ENCODE peak calls at places on chromosomes 11 and 22, in nine cellular contexts. Q is spleen, J is HCT116, P is A549, F is tibial nerve, S is upper lobe of left lung, H is transverse colon, I is adrenal gland, T is testis. U is an unnamed sample. For H3K9me3, the result is how much of the 10 kb centered on the place peaks cover.

GRCh38 chr22:30502153-30502552 is 3.3 kb downstream of the SEC14L4 start:
- DNase-seq in Q (no peak), J (no peak), P (no peak), F (no peak), S (no peak), H (no peak), I (no peak), T (no peak), U (no peak)

GRCh38 chr11:45100338-45100737 is 46.1 kb upstream of the PRDM11 start:
- DNase-seq in Q (no peak), J (no peak), P (peak), F (peak), S (no peak), H (no peak), I (no peak), T (no peak), U (no peak)

GRCh38 chr11:2363130-2363529 is 14.0 kb upstream of the CD81 start:
- DNase-seq in Q (no peak), J (no peak), P (no peak), F (no peak), S (no peak), H (no peak), I (no peak), T (no peak), U (no peak)

GRCh38 chr11:80462211-80462610 is 1021.4 kb upstream of the TENM4 start:
- DNase-seq in Q (no peak), J (no peak), P (no peak), F (no peak), S (no peak), H (no peak), I (no peak), T (no peak), U (no peak)

GRCh38 chr11:17513853-17514252 is 30.4 kb downstream of the USH1C start:
- DNase-seq in Q (no peak), J (no peak), P (no peak), F (no peak), S (no peak), H (no peak), I (no peak), T (no peak), U (no peak)

GRCh38 chr11:91986218-91986617 is 238.4 kb upstream of the FAT3 start:
- DNase-seq in Q (no peak), J (no peak), P (no peak), F (no peak), S (no peak), H (no peak), I (no peak), T (no peak), U (no peak)

GRCh38 chr22:23020659-23021293 is 49.5 kb upstream of the GNAZ start:
- DNase-seq in Q (no peak), J (no peak), P (no peak), F (no peak), S (no peak), H (no peak), I (no peak), T (no peak), U (no peak)

GRCh38 chr11:66543263-66544107 is 2.4 kb downstream of the ZDHHC24 start:
- DNase-seq in Q (peak), J (no peak), P (no peak), F (no peak), S (peak), H (peak), I (peak), T (peak), U (peak)

GRCh38 chr11:70420008-70420464 is 21.7 kb downstream of the CTTN start:
- DNase-seq in Q (no peak), J (no peak), P (no peak), F (no peak), S (no peak), H (no peak), I (no peak), T (no peak), U (no peak)

GRCh38 chr11:44568358-44568705 is 2.9 kb downstream of the CD82 start:
- DNase-seq in Q (no peak), J (no peak), P (no peak), F (no peak), S (no peak), H (no peak), I (no peak), T (no peak), U (no peak)

GRCh38 chr11:13260196-13260962 is 17.2 kb upstream of the BMAL1 start:
- DNase-seq in Q (no peak), J (no peak), P (no peak), F (no peak), S (no peak), H (no peak), I (no peak), T (no peak), U (no peak)

GRCh38 chr11:3942160-3942955 is 86.9 kb downstream of the STIM1 start:
- DNase-seq in Q (no peak), J (no peak), P (no peak), F (no peak), S (no peak), H (no peak), I (no peak), T (no peak), U (no peak)

GRCh38 chr22:50145741-50146439 is 24.6 kb upstream of the PANX2 start:
- DNase-seq in Q (no peak), J (no peak), P (no peak), F (no peak), S (peak), H (no peak), I (no peak), T (no peak), U (peak)

GRCh38 chr11:20407344-20407743 is 19.8 kb downstream of the PRMT3 start:
- DNase-seq in Q (no peak), J (no peak), P (no peak), F (no peak), S (no peak), H (no peak), I (no peak), T (no peak), U (no peak)

GRCh38 chr11:61627831-61628753 is 47.2 kb upstream of the SYT7 start:
- DNase-seq in Q (no peak), J (peak), P (peak), F (peak), S (peak), H (peak), I (peak), T (peak), U (peak)

GRCh38 chr11:112355726-112356125 is 95.1 kb upstream of the PLET1 start:
- DNase-seq in Q (no peak), J (peak), P (peak), F (no peak), S (no peak), H (no peak), I (peak), T (peak), U (peak)

GRCh38 chr11:130369141-130369691 is 54.5 kb upstream of the ZBTB44 start:
- DNase-seq in Q (no peak), J (no peak), P (no peak), F (no peak), S (no peak), H (no peak), I (no peak), T (no peak), U (no peak)

GRCh38 chr11:70854891-70855556 is 397.4 kb downstream of the SHANK2 start:
- DNase-seq in Q (no peak), J (no peak), P (no peak), F (no peak), S (no peak), H (no peak), I (no peak), T (no peak), U (no peak)

GRCh38 chr11:96794152-96794551 is 404.3 kb downstream of the JRKL start:
- DNase-seq in Q (no peak), J (no peak), P (no peak), F (no peak), S (no peak), H (no peak), I (no peak), T (no peak), U (no peak)

GRCh38 chr11:103985041-103985440 is 51.4 kb upstream of the DDI1 start:
- DNase-seq in Q (no peak), J (no peak), P (no peak), F (no peak), S (no peak), H (no peak), I (no peak), T (no peak), U (no peak)

GRCh38 chr11:73866586-73866996 is 10.1 kb downstream of the COA4 start:
- DNase-seq in Q (no peak), J (peak), P (peak), F (no peak), S (no peak), H (peak), I (peak), T (no peak), U (peak)

GRCh38 chr11:1073261-1073724 is 1.4 kb upstream of the MUC2 start:
- DNase-seq in Q (peak), J (peak), P (peak), F (no peak), S (peak), H (peak), I (no peak), T (peak), U (peak)

GRCh38 chr22:34885852-34886251 is 180.1 kb upstream of the ISX start:
- DNase-seq in Q (no peak), J (no peak), P (no peak), F (no peak), S (no peak), H (no peak), I (no peak), T (no peak), U (no peak)

GRCh38 chr11:13073119-13073981 is 64.2 kb downstream of the RASSF10 start:
- DNase-seq in Q (no peak), J (peak), P (peak), F (no peak), S (peak), H (no peak), I (no peak), T (no peak), U (no peak)

GRCh38 chr22:45308624-45309421 is 911 bp upstream of the FAM118A start:
- DNase-seq in Q (peak), J (peak), P (no peak), F (no peak), S (no peak), H (peak), I (peak), T (no peak), U (no peak)

GRCh38 chr11:114354076-114354475 is 46.2 kb downstream of the C11orf71 start:
- DNase-seq in Q (no peak), J (no peak), P (peak), F (no peak), S (no peak), H (no peak), I (no peak), T (no peak), U (no peak)

GRCh38 chr11:133892584-133893380 is 47.5 kb upstream of the SPATA19 start:
- DNase-seq in Q (no peak), J (no peak), P (no peak), F (no peak), S (peak), H (no peak), I (peak), T (peak), U (no peak)

GRCh38 chr11:87722756-87723599 is 452.3 kb downstream of the RAB38 start:
- DNase-seq in Q (no peak), J (no peak), P (peak), F (no peak), S (no peak), H (peak), I (no peak), T (peak), U (no peak)

GRCh38 chr22:48851933-48852549 is 975.6 kb downstream of the BRD1 start:
- DNase-seq in Q (peak), J (no peak), P (no peak), F (no peak), S (no peak), H (no peak), I (no peak), T (no peak), U (no peak)
- H3K9me3 ChIP-seq in Q (under half), J (under half), P (under half), F (under half), S (under half), H (under half), I (under half), T (under half), U (under half)

GRCh38 chr22:38982008-38982927 is at the start of gene APOBEC3B:
- DNase-seq in Q (peak), J (peak), P (peak), F (peak), S (no peak), H (peak), I (peak), T (peak), U (peak)
- TF ChIP-seq POLR2A in Q (no peak), J (no peak), P (no peak), F (no peak), S (no peak), H (peak), I (no peak), T (no peak), U (peak)

DNA sequence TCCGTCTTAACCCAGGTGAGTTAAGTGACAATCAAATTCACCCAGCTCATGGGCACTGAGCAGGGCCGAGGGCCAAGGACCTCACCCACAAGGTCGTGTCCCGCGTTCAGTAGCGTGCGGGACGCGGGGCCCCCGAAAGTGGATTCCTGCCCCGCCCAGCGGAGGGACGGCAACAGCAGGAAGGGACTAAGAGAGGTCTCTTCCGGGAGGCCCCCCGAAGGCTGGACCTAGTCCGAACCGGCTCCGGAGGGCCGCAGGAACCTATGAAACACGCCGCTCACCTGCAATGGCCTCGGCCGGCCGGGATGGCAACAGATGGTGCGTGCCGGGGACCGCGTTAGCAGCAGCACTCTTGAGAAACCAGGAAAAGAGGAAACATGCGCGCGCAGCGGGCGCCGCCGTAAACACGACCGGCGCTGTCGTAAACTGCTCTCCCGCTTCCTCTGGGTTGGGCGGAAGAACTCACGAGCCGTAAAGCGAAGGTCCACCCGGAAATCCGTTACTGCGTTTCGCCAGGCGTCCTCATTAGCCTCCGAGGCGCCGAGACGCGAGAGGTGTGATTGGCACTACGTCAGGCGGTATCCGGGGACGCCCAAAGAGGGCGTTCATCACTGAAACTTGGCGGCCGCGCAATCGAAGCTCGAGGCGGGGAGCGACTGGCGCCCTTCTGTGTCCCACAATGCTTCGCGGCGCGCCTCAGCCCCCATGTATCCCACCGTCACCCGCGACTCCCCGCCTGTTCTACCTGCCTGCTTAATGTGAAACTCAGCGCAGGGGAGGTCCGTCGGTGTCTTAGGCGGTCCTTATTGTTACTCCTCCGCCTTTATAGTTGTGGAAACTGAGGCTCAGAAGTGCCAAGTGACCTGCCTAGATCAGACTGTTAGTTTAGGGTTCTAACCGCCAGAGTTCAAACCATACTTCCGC is at the start of gene EIF3D:
- DNase-seq in Q (peak), J (peak), P (peak), F (peak), S (peak), H (peak), I (peak), T (peak), U (peak)
- TF ChIP-seq CTCF in Q (peak), J (no peak), P (no peak), F (no peak), S (peak), H (no peak), I (peak), T (no peak), U (peak)

GRCh38 chr22:36611241-36611976 is 82.4 kb upstream of the EIF3D start:
- DNase-seq in Q (no peak), J (no peak), P (no peak), F (no peak), S (no peak), H (no peak), I (no peak), T (no peak), U (no peak)

GRCh38 chr22:36612458-36612857 is 83.5 kb upstream of the EIF3D start:
- DNase-seq in Q (no peak), J (no peak), P (no peak), F (no peak), S (no peak), H (no peak), I (no peak), T (no peak), U (no peak)

GRCh38 chr22:36610567-36610966 is 81.6 kb upstream of the EIF3D start:
- DNase-seq in Q (no peak), J (no peak), P (no peak), F (no peak), S (no peak), H (no peak), I (no peak), T (no peak), U (no peak)

GRCh38 chr22:36616682-36617081 is 86.9 kb downstream of the CACNG2 start:
- DNase-seq in Q (no peak), J (no peak), P (no peak), F (no peak), S (no peak), H (no peak), I (no peak), T (no peak), U (no peak)

GRCh38 chr22:36613958-36614357 is 85.0 kb upstream of the EIF3D start:
- DNase-seq in Q (no peak), J (no peak), P (peak), F (no peak), S (no peak), H (no peak), I (no peak), T (no peak), U (no peak)
- H3K9me3 ChIP-seq in Q (under half), J (under half), P (under half), F (under half), S (under half), H (under half), I (under half), T (under half), U (under half)

GRCh38 chr11:69010964-69011623 is 2.0 kb downstream of the MRGPRF start:
- DNase-seq in Q (peak), J (peak), P (peak), F (peak), S (peak), H (peak), I (no peak), T (peak), U (peak)
- TF ChIP-seq POLR2A in Q (no peak), J (peak), P (no peak), F (peak), S (no peak), H (peak), I (no peak), T (no peak), U (peak)

GRCh38 chr11:33843018-33843417 is 48.9 kb downstream of the LMO2 start:
- DNase-seq in Q (no peak), J (no peak), P (no peak), F (no peak), S (no peak), H (no peak), I (no peak), T (no peak), U (no peak)
- TF ChIP-seq CTCF in Q (no peak), J (no peak), P (no peak), F (no peak), S (no peak), H (no peak), I (no peak), T (no peak), U (no peak)

GRCh38 chr22:11627436-11627797 is 3900.6 kb upstream of the OR11H1 start:
- DNase-seq in Q (peak), J (no peak), P (no peak), F (no peak), S (no peak), H (no peak), I (no peak), T (no peak), U (no peak)

GRCh38 chr22:11627798-11628650 is 3900.0 kb upstream of the OR11H1 start:
- DNase-seq in Q (peak), J (no peak), P (no peak), F (no peak), S (peak), H (no peak), I (no peak), T (no peak), U (no peak)

GRCh38 chr22:11628651-11629511 is 3899.1 kb upstream of the OR11H1 start:
- DNase-seq in Q (peak), J (no peak), P (no peak), F (no peak), S (peak), H (no peak), I (no peak), T (no peak), U (no peak)

GRCh38 chr22:11629661-11630385 is 3898.2 kb upstream of the OR11H1 start:
- DNase-seq in Q (peak), J (no peak), P (no peak), F (no peak), S (peak), H (no peak), I (no peak), T (no peak), U (no peak)

GRCh38 chr22:11626422-11626773 is 3901.6 kb upstream of the OR11H1 start:
- DNase-seq in Q (peak), J (no peak), P (no peak), F (no peak), S (peak), H (no peak), I (no peak), T (no peak), U (no peak)
- H3K9me3 ChIP-seq in Q (half or more), J (under half), P (under half), F (half or more), S (half or more), H (half or more), I (under half), T (under half), U (under half)

DNA sequence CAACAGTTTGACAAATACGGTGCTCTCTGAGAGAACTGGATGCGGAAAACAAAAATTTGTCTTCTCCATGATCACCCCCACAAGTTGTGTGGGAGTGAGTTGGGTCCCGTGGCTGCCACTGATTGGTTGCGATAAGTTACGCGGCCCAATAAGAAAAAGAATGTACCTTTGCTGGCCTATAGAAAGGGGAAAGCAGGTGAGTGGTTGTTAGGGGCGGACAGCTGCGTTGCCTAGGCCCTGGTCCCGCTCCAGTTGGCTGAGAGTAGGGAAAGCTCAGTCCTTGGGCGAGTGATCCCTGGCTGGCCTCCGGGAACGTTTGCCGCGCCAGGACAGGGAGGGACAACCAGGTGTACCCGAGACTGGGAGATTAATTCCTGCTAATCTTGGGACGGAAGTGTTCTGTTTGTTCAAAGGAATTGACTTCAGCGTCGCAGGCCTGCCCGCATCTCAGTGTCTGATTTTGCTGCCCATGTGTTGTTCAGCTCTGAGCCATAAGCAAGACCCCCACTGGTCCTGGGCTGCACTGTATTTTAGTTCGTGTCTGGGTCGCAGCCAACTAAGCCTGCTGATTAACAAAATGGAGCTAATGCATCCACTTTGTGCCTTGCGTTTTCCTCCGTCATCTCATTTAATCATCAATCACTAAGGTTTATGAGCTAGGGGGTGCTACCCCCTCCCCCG is 773 bp upstream of the SYVN1 start:
- DNase-seq in Q (peak), J (peak), P (peak), F (peak), S (peak), H (peak), I (peak), T (peak), U (peak)
- TF ChIP-seq POLR2A in Q (no peak), J (peak), P (peak), F (no peak), S (peak), H (peak), I (peak), T (no peak), U (peak)